ENCODE peak calls at places on chromosomes 16 and 17, in eight cellular contexts. I, Y, O, W, K, E, U and D are unnamed samples.

GRCh38 chr17:77310336-77310735 is 169.6 kb downstream of the SEC14L1 start:
- DNase-seq in I (no peak), Y (no peak), O (no peak), W (no peak), K (no peak), E (no peak), U (no peak), D (no peak)

GRCh38 chr17:40284085-40284713 is 3.5 kb upstream of the CDC6 start:
- DNase-seq in I (no peak), Y (no peak), O (peak; percentile 20), W (no peak), K (no peak), E (no peak), U (peak; percentile 99), D (peak; percentile 79)

GRCh38 chr17:72135546-72136325 is 14.9 kb downstream of the SOX9 start:
- DNase-seq in I (no peak), Y (no peak), O (no peak), W (no peak), K (no peak), E (no peak), U (no peak), D (no peak)

GRCh38 chr16:65071371-65072311 is 50.2 kb downstream of the CDH11 start:
- DNase-seq in I (no peak), Y (peak; percentile 81), O (no peak), W (peak; percentile 88), K (peak; percentile 16), E (no peak), U (no peak), D (no peak)

GRCh38 chr17:37327341-37328090 is 48.3 kb upstream of the C17orf78 start:
- DNase-seq in I (no peak), Y (no peak), O (no peak), W (no peak), K (no peak), E (no peak), U (no peak), D (no peak)

GRCh38 chr17:76872221-76872873 is 4.1 kb downstream of the MGAT5B start:
- DNase-seq in I (peak; percentile 19), Y (no peak), O (peak; percentile 20), W (no peak), K (no peak), E (no peak), U (peak; percentile 68), D (no peak)

GRCh38 chr17:62150471-62150870 is 85.4 kb upstream of the MED13 start:
- DNase-seq in I (no peak), Y (no peak), O (no peak), W (no peak), K (no peak), E (no peak), U (peak; percentile 24), D (no peak)

GRCh38 chr16:89197033-89197632 is 3.2 kb downstream of the SLC22A31 start:
- DNase-seq in I (no peak), Y (no peak), O (no peak), W (no peak), K (no peak), E (no peak), U (no peak), D (no peak)

GRCh38 chr17:59558953-59559352 is 6.5 kb upstream of the DHX40 start:
- DNase-seq in I (no peak), Y (no peak), O (no peak), W (no peak), K (no peak), E (no peak), U (no peak), D (peak; percentile 6)

GRCh38 chr17:28747801-28748750 is 4.3 kb downstream of the TRAF4 start:
- DNase-seq in I (no peak), Y (no peak), O (no peak), W (no peak), K (no peak), E (no peak), U (no peak), D (no peak)

GRCh38 chr17:82098939-82099765 is 1.1 kb upstream of the FASN start:
- DNase-seq in I (peak; percentile 37), Y (peak; percentile 62), O (no peak), W (no peak), K (no peak), E (no peak), U (no peak), D (peak; percentile 92)

GRCh38 chr16:87918866-87919680 is 17.3 kb downstream of the CA5A start:
- DNase-seq in I (no peak), Y (peak; percentile 27), O (no peak), W (no peak), K (peak; percentile 66), E (no peak), U (no peak), D (no peak)

GRCh38 chr17:75848523-75849303 is 4.5 kb upstream of the UNC13D start:
- DNase-seq in I (peak; percentile 89), Y (peak; percentile 75), O (peak; percentile 68), W (peak; percentile 86), K (peak; percentile 80), E (peak; percentile 64), U (no peak), D (peak; percentile 96)

GRCh38 chr16:87044031-87044380 is 273.2 kb downstream of the C16orf95 start:
- DNase-seq in I (no peak), Y (no peak), O (no peak), W (no peak), K (no peak), E (no peak), U (no peak), D (no peak)

GRCh38 chr17:43902190-43902589 is 5.1 kb downstream of the MPP2 start:
- DNase-seq in I (no peak), Y (no peak), O (no peak), W (no peak), K (no peak), E (no peak), U (no peak), D (no peak)

GRCh38 chr17:17305282-17305801 is 2.2 kb downstream of the NT5M start:
- DNase-seq in I (peak; percentile 51), Y (peak; percentile 37), O (peak; percentile 86), W (peak; percentile 58), K (no peak), E (no peak), U (no peak), D (peak; percentile 76)

GRCh38 chr16:4032768-4033167 is 83.5 kb downstream of the ADCY9 start:
- DNase-seq in I (peak; percentile 26), Y (no peak), O (peak; percentile 14), W (no peak), K (no peak), E (no peak), U (no peak), D (no peak)

GRCh38 chr17:55038291-55038690 is 69.7 kb downstream of the STXBP4 start:
- DNase-seq in I (no peak), Y (no peak), O (peak; percentile 34), W (no peak), K (no peak), E (no peak), U (no peak), D (no peak)

GRCh38 chr16:87847785-87848675 is 21.3 kb downstream of the SLC7A5 start:
- DNase-seq in I (no peak), Y (peak; percentile 67), O (no peak), W (peak; percentile 89), K (no peak), E (no peak), U (no peak), D (no peak)

GRCh38 chr17:50207792-50208567 is 6.5 kb upstream of the COL1A1 start:
- DNase-seq in I (no peak), Y (no peak), O (no peak), W (no peak), K (no peak), E (no peak), U (no peak), D (no peak)

GRCh38 chr16:88914750-88915368 is 48.4 kb upstream of the PABPN1L start:
- DNase-seq in I (no peak), Y (no peak), O (no peak), W (no peak), K (no peak), E (no peak), U (no peak), D (no peak)

GRCh38 chr17:29874931-29875596 is 55.0 kb downstream of the SSH2 start:
- DNase-seq in I (no peak), Y (no peak), O (no peak), W (no peak), K (no peak), E (no peak), U (no peak), D (no peak)

GRCh38 chr16:85613609-85614337 is 651 bp downstream of the GSE1 start:
- DNase-seq in I (no peak), Y (no peak), O (no peak), W (peak; percentile 70), K (peak; percentile 83), E (peak; percentile 71), U (no peak), D (peak; percentile 72)

GRCh38 chr16:57769541-57770145 is 32.6 kb downstream of the KIFC3 start:
- DNase-seq in I (no peak), Y (no peak), O (no peak), W (no peak), K (no peak), E (no peak), U (no peak), D (peak; percentile 64)

GRCh38 chr16:14399397-14400284 is 230.4 kb downstream of the PARN start:
- DNase-seq in I (no peak), Y (no peak), O (no peak), W (peak; percentile 68), K (peak; percentile 31), E (no peak), U (no peak), D (peak; percentile 85)

GRCh38 chr17:31224366-31224765 is 72.7 kb downstream of the OMG start:
- DNase-seq in I (no peak), Y (no peak), O (no peak), W (no peak), K (no peak), E (no peak), U (no peak), D (no peak)

GRCh38 chr17:45296003-45296832 is 20.6 kb downstream of the MAP3K14 start:
- DNase-seq in I (no peak), Y (no peak), O (no peak), W (no peak), K (no peak), E (no peak), U (no peak), D (no peak)

GRCh38 chr16:54284931-54285413 is 1.6 kb downstream of the IRX3 start:
- DNase-seq in I (no peak), Y (no peak), O (peak; percentile 39), W (no peak), K (peak; percentile 29), E (no peak), U (no peak), D (peak; percentile 59)

GRCh38 chr17:50909765-50910661 is 43.9 kb upstream of the TOB1 start:
- DNase-seq in I (peak; percentile 77), Y (no peak), O (peak; percentile 98), W (no peak), K (no peak), E (no peak), U (no peak), D (no peak)

GRCh38 chr17:62085511-62086408 is 20.7 kb upstream of the MED13 start:
- DNase-seq in I (no peak), Y (no peak), O (peak; percentile 81), W (no peak), K (no peak), E (no peak), U (no peak), D (peak; percentile 91)

GRCh38 chr16:30382398-30383015 is at the start of gene SEPTIN1:
- DNase-seq in I (peak; percentile 74), Y (no peak), O (peak; percentile 93), W (no peak), K (no peak), E (no peak), U (no peak), D (peak; percentile 42)

GRCh38 chr16:3578121-3578520 is 918 bp upstream of the NLRC3 start:
- DNase-seq in I (peak; percentile 40), Y (no peak), O (peak; percentile 79), W (no peak), K (no peak), E (no peak), U (no peak), D (no peak)

GRCh38 chr16:69217433-69217832 is 30.5 kb downstream of the SNTB2 start:
- DNase-seq in I (no peak), Y (no peak), O (peak; percentile 25), W (no peak), K (no peak), E (no peak), U (peak; percentile 8), D (peak; percentile 23)

GRCh38 chr16:89801800-89802199 is 14.6 kb downstream of the FANCA start:
- DNase-seq in I (no peak), Y (no peak), O (no peak), W (no peak), K (no peak), E (no peak), U (no peak), D (no peak)